ENCODE peak calls at places on chromosomes 12 and 14, in four cellular contexts. B is IMR-90, C is H9, Q is H1. N is an unnamed sample.

GRCh38 chr12:55933158-55933798 is 2.3 kb downstream of the DGKA start:
- DNase-seq in B (no peak), C (no peak), Q (no peak), N (peak)

GRCh38 chr12:109894939-109895338 is 5.1 kb upstream of the TCHP start:
- DNase-seq in B (no peak), C (no peak), Q (no peak), N (no peak)

GRCh38 chr12:75722714-75723200 is 211.3 kb upstream of the KRR1 start:
- DNase-seq in B (peak), C (no peak), Q (no peak), N (peak)

GRCh38 chr12:38889297-38889815 is 16.0 kb downstream of the CPNE8 start:
- DNase-seq in B (no peak), C (no peak), Q (no peak), N (no peak)

GRCh38 chr12:89105243-89105642 is 247.1 kb downstream of the DUSP6 start:
- DNase-seq in B (no peak), C (no peak), Q (no peak), N (no peak)

GRCh38 chr14:59215353-59215752 is 26.9 kb downstream of the DAAM1 start:
- DNase-seq in B (peak), C (no peak), Q (no peak), N (no peak)

GRCh38 chr12:88553941-88554658 is 26.2 kb downstream of the KITLG start:
- DNase-seq in B (peak), C (no peak), Q (no peak), N (no peak)

GRCh38 chr14:104158827-104159798 is 20.7 kb downstream of the KIF26A start:
- DNase-seq in B (no peak), C (no peak), Q (no peak), N (peak)

GRCh38 chr12:22121224-22121623 is 75.2 kb downstream of the CMAS start:
- DNase-seq in B (no peak), C (peak), Q (peak), N (peak)

GRCh38 chr12:89882051-89882450 is 173.4 kb upstream of the ATP2B1 start:
- DNase-seq in B (peak), C (no peak), Q (no peak), N (peak)

GRCh38 chr14:32711103-32711680 is 227.5 kb upstream of the NPAS3 start:
- DNase-seq in B (peak), C (peak), Q (no peak), N (peak)

GRCh38 chr12:100959481-100959880 is 164.9 kb downstream of the ANO4 start:
- DNase-seq in B (peak), C (no peak), Q (no peak), N (peak)

GRCh38 chr12:77608157-77608755 is 222.4 kb upstream of the NAV3 start:
- DNase-seq in B (no peak), C (no peak), Q (no peak), N (no peak)

GRCh38 chr12:104796475-104796862 is 161.6 kb downstream of the SLC41A2 start:
- DNase-seq in B (no peak), C (no peak), Q (no peak), N (no peak)

GRCh38 chr12:16350682-16351081 is 3.2 kb downstream of the MGST1 start:
- DNase-seq in B (peak), C (no peak), Q (no peak), N (peak)

GRCh38 chr12:90999518-90999917 is 5.3 kb downstream of the EPYC start:
- DNase-seq in B (peak), C (no peak), Q (no peak), N (no peak)

GRCh38 chr14:66117600-66117999 is 368.6 kb upstream of the CCDC196 start:
- DNase-seq in B (peak), C (no peak), Q (no peak), N (peak)

GRCh38 chr12:30992381-30992780 is 65.8 kb downstream of the TSPAN11 start:
- DNase-seq in B (no peak), C (no peak), Q (no peak), N (no peak)

GRCh38 chr12:48758186-48758585 is 30.7 kb downstream of the ADCY6 start:
- DNase-seq in B (no peak), C (no peak), Q (no peak), N (no peak)

GRCh38 chr12:50188280-50188781 is 21.2 kb upstream of the CERS5 start:
- DNase-seq in B (peak), C (no peak), Q (no peak), N (no peak)

GRCh38 chr12:110574044-110574443 is 9.1 kb downstream of the PPTC7 start:
- DNase-seq in B (no peak), C (no peak), Q (no peak), N (no peak)

GRCh38 chr12:65208957-65209654 is 39.7 kb downstream of the LEMD3 start:
- DNase-seq in B (no peak), C (no peak), Q (no peak), N (no peak)

GRCh38 chr12:59742831-59743230 is 147.0 kb downstream of the SLC16A7 start:
- DNase-seq in B (peak), C (no peak), Q (no peak), N (no peak)

GRCh38 chr12:119578112-119578511 is 15.5 kb upstream of the TMEM233 start:
- DNase-seq in B (no peak), C (no peak), Q (no peak), N (no peak)

GRCh38 chr12:7129647-7130536 is at the start of gene CLSTN3:
- DNase-seq in B (peak), C (peak), Q (peak), N (peak)

GRCh38 chr12:53298154-53298553 is 1.3 kb upstream of the MYG1 start:
- DNase-seq in B (peak), C (no peak), Q (no peak), N (no peak)

GRCh38 chr12:123106640-123107359 is 44.1 kb downstream of the PITPNM2 start:
- DNase-seq in B (no peak), C (peak), Q (no peak), N (peak)

GRCh38 chr12:103588680-103589079 is 1.6 kb downstream of the STAB2 start:
- DNase-seq in B (no peak), C (no peak), Q (no peak), N (no peak)
- H3K56ac ChIP-seq in B (no peak), C (no peak), Q (no peak), N (no peak)

GRCh38 chr12:54300732-54301427 is at the start of gene NFE2:
- DNase-seq in B (peak), C (peak), Q (peak), N (peak)
- H2AK5ac ChIP-seq in B (no peak), C (no peak), Q (peak), N (peak)

GRCh38 chr12:103542078-103542477 is 45.0 kb upstream of the STAB2 start:
- DNase-seq in B (no peak), C (no peak), Q (no peak), N (no peak)
- H3K56ac ChIP-seq in B (no peak), C (no peak), Q (no peak), N (no peak)

DNA sequence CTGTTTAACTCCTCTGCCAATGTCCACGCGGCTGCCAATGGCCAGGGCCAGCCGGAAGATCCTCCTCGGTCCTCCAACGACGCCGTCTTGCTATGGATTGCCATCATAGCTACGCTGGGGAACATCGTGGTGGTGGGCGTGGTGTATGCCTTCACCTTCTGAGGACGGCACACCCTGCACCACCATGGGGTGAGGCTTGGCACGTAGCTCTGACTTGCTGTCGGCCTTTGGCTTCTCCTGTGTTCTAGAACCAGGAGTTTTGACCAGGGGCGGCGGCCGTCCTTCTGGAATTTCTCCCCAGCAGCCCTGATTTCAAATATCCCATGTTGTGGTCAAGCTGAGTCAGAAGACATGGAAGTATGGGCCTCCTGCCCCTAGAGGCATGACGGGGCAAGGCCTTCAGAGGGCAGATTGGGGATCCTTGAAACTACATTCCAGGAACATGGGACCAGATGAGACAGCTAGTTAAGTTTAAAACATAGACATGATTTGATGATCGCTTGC is 47.5 kb downstream of the C14orf132 start:
- DNase-seq in B (peak), C (no peak), Q (no peak), N (no peak)
- H2AK5ac ChIP-seq in B (peak), C (no peak), Q (no peak), N (no peak)

GRCh38 chr12:14613718-14614117 is 46.0 kb upstream of the PLBD1 start:
- DNase-seq in B (no peak), C (no peak), Q (no peak), N (no peak)

GRCh38 chr12:14612895-14613294 is 45.2 kb upstream of the PLBD1 start:
- DNase-seq in B (no peak), C (no peak), Q (no peak), N (no peak)

GRCh38 chr12:14612250-14612649 is 44.6 kb upstream of the PLBD1 start:
- DNase-seq in B (no peak), C (no peak), Q (no peak), N (no peak)

GRCh38 chr12:14611640-14612203 is 44.0 kb upstream of the PLBD1 start:
- DNase-seq in B (no peak), C (no peak), Q (no peak), N (no peak)

DNA sequence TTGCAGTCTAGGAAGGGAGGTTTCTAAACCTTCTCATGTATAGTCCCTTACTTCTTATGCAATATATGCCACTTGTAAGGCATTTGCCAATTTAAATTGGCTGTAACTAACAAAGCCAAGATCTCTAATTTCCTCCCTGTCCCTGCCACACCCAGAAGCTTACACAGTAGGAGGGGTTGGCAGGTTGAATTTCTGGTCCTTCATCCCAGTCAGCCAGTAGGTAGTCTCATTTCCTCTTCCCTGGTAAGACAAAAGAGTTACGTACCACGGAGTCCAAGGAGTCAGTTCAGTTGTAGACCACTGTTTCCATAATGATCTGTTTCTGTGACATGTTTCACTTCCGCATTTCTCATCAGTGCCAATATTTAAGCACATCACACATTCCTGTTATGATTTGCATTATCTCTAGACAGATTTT is 47.0 kb upstream of the PLBD1 start:
- DNase-seq in B (no peak), C (no peak), Q (no peak), N (no peak)
- H3K56ac ChIP-seq in B (no peak), C (no peak), Q (no peak), N (no peak)